ENCODE peak calls at places on chromosomes 16 and 17, in ten cellular contexts. F, Y, H, T, S, O, P, I, G and Z are unnamed samples.

GRCh38 chr16:3456374-3456773 is 12.9 kb downstream of the NAA60 start:
- DNase-seq in F (peak; percentile 64), Y (no peak), H (peak; percentile 17), T (no peak), S (peak; percentile 62), O (no peak), P (no peak), I (no peak), G (no peak), Z (no peak)

GRCh38 chr17:72150632-72151460 is 30.0 kb downstream of the SOX9 start:
- DNase-seq in F (peak; percentile 16), Y (no peak), H (no peak), T (no peak), S (no peak), O (no peak), P (peak; percentile 35), I (peak; percentile 26), G (no peak), Z (no peak)

GRCh38 chr17:39062846-39063680 is 88.4 kb downstream of the PLXDC1 start:
- DNase-seq in F (peak; percentile 71), Y (no peak), H (no peak), T (no peak), S (no peak), O (no peak), P (no peak), I (no peak), G (no peak), Z (no peak)

GRCh38 chr17:40822132-40822812 is at the start of gene KRT10:
- DNase-seq in F (no peak), Y (no peak), H (no peak), T (no peak), S (no peak), O (no peak), P (no peak), I (no peak), G (no peak), Z (no peak)

GRCh38 chr17:50375858-50376538 is 3.0 kb downstream of the EME1 start:
- DNase-seq in F (no peak), Y (no peak), H (no peak), T (no peak), S (no peak), O (no peak), P (no peak), I (no peak), G (no peak), Z (no peak)

GRCh38 chr16:90057738-90058173 is 19.4 kb downstream of the PRDM7 start:
- DNase-seq in F (peak; percentile 48), Y (no peak), H (no peak), T (peak; percentile 63), S (peak; percentile 81), O (no peak), P (no peak), I (no peak), G (no peak), Z (no peak)

GRCh38 chr17:11935734-11936406 is 61.4 kb downstream of the ZNF18 start:
- DNase-seq in F (peak; percentile 6), Y (no peak), H (no peak), T (peak; percentile 47), S (peak; percentile 68), O (peak; percentile 68), P (peak; percentile 56), I (peak; percentile 69), G (peak; percentile 85), Z (peak; percentile 83)

GRCh38 chr16:82954224-82954929 is 327.6 kb downstream of the CDH13 start:
- DNase-seq in F (peak; percentile 66), Y (no peak), H (no peak), T (no peak), S (peak; percentile 76), O (no peak), P (no peak), I (no peak), G (no peak), Z (no peak)

GRCh38 chr17:57293077-57293476 is 36.8 kb downstream of the MSI2 start:
- DNase-seq in F (no peak), Y (no peak), H (no peak), T (no peak), S (no peak), O (no peak), P (no peak), I (no peak), G (no peak), Z (no peak)

GRCh38 chr16:89511352-89511751 is 3.1 kb downstream of the SPG7 start:
- DNase-seq in F (no peak), Y (no peak), H (no peak), T (no peak), S (no peak), O (no peak), P (no peak), I (no peak), G (no peak), Z (no peak)

GRCh38 chr16:86104537-86105048 is 205.6 kb downstream of the IRF8 start:
- DNase-seq in F (no peak), Y (no peak), H (no peak), T (no peak), S (no peak), O (no peak), P (no peak), I (no peak), G (no peak), Z (no peak)

GRCh38 chr17:21245703-21246102 is 7.5 kb downstream of the NATD1 start:
- DNase-seq in F (no peak), Y (no peak), H (no peak), T (no peak), S (no peak), O (no peak), P (no peak), I (no peak), G (no peak), Z (no peak)

GRCh38 chr16:1065466-1066128 is 7.0 kb upstream of the SSTR5 start:
- DNase-seq in F (no peak), Y (no peak), H (no peak), T (no peak), S (no peak), O (no peak), P (no peak), I (no peak), G (no peak), Z (no peak)

GRCh38 chr16:9092282-9092962 is 978 bp downstream of the HAPSTR1 start:
- DNase-seq in F (no peak), Y (no peak), H (peak; percentile 47), T (peak; percentile 67), S (no peak), O (peak; percentile 57), P (peak; percentile 12), I (no peak), G (peak; percentile 19), Z (peak; percentile 69)